ENCODE peak calls at places on chromosomes 13 and 19, in four cellular contexts. Q is colonic mucosa, U is prostate gland, G is A673. W is an unnamed sample. For H3K36me3 and H3K9me3, the result is how much of the 10 kb centered on the place peaks cover.

GRCh38 chr13:30835442-30835841 is 70.6 kb upstream of the MEDAG start:
- DNase-seq in U (peak), G (no peak), Q (peak), W (no peak)

GRCh38 chr19:28293685-28294084 is 919.3 kb downstream of the UQCRFS1 start:
- DNase-seq in Q (no peak), U (no peak), G (no peak), W (no peak)

GRCh38 chr19:3612901-3613741 is 6.4 kb upstream of the TBXA2R start:
- DNase-seq in U (no peak), Q (no peak), G (no peak), W (peak)

GRCh38 chr13:50133277-50133953 is 118.2 kb downstream of the KCNRG start:
- DNase-seq in G (no peak), Q (no peak), U (no peak), W (no peak)

GRCh38 chr19:30036154-30037129 is 94.4 kb downstream of the URI1 start:
- DNase-seq in U (no peak), G (no peak), Q (no peak), W (no peak)

GRCh38 chr19:4378886-4379285 is 21.5 kb downstream of the SH3GL1 start:
- DNase-seq in G (no peak), U (no peak), Q (no peak), W (no peak)

GRCh38 chr13:112752711-112753541 is 63.1 kb downstream of the ATP11A start:
- DNase-seq in Q (no peak), U (no peak), G (no peak), W (no peak)

GRCh38 chr13:68056816-68057710 is 826.9 kb upstream of the PCDH9 start:
- DNase-seq in G (no peak), U (no peak), Q (peak), W (no peak)

GRCh38 chr13:102401305-102401704 is 543 bp downstream of the FGF14 start:
- DNase-seq in U (no peak), G (no peak), Q (no peak), W (no peak)

GRCh38 chr13:102580552-102581169 is 16.1 kb upstream of the TPP2 start:
- DNase-seq in Q (peak), G (peak), U (peak), W (peak)

GRCh38 chr19:7971553-7972520 is 28.4 kb upstream of the TIMM44 start:
- DNase-seq in U (no peak), Q (no peak), G (no peak), W (no peak)

GRCh38 chr19:16066611-16067104 is 9.6 kb upstream of the TPM4 start:
- DNase-seq in Q (peak), U (peak), G (peak), W (peak)

GRCh38 chr19:28351761-28352160 is 861.2 kb downstream of the UQCRFS1 start:
- DNase-seq in G (no peak), Q (no peak), U (no peak), W (no peak)

GRCh38 chr19:18762125-18763023 is 28.7 kb downstream of the COMP start:
- DNase-seq in U (peak), G (no peak), Q (peak), W (peak)

GRCh38 chr13:45482571-45483173 is 17.9 kb downstream of the COG3 start:
- DNase-seq in U (no peak), Q (no peak), G (peak), W (no peak)

GRCh38 chr19:41932259-41933130 is 4.2 kb upstream of the ERFL start:
- DNase-seq in U (no peak), G (no peak), Q (no peak), W (no peak)

GRCh38 chr13:99470027-99470426 is 31.2 kb upstream of the TM9SF2 start:
- DNase-seq in Q (no peak), G (no peak), U (no peak), W (no peak)

GRCh38 chr13:109680930-109681329 is 105.5 kb downstream of the IRS2 start:
- DNase-seq in Q (no peak), U (no peak), G (no peak), W (no peak)

GRCh38 chr13:91292630-91293221 is 54.8 kb upstream of the MIR17HG start:
- DNase-seq in U (no peak), Q (no peak), G (no peak), W (no peak)

GRCh38 chr19:40416918-40417713 is 3.9 kb upstream of the PRX start:
- DNase-seq in Q (no peak), G (no peak), U (no peak), W (no peak)

GRCh38 chr19:5804516-5805464 is at the start of gene NRTN:
- DNase-seq in G (peak), Q (peak), U (no peak), W (peak)

GRCh38 chr13:27362064-27362751 is 62.2 kb upstream of the GTF3A start:
- DNase-seq in G (peak), U (peak), Q (peak), W (peak)

GRCh38 chr13:30364133-30364532 is 56.8 kb upstream of the KATNAL1 start:
- DNase-seq in G (no peak), U (no peak), Q (no peak), W (peak)

GRCh38 chr19:19900124-19900523 is 622 bp upstream of the ZNF93 start:
- DNase-seq in G (peak), U (no peak), Q (no peak), W (no peak)

GRCh38 chr13:45584816-45585215 is 30.7 kb downstream of the ERICH6B start:
- DNase-seq in Q (no peak), G (peak), U (no peak), W (peak)

DNA sequence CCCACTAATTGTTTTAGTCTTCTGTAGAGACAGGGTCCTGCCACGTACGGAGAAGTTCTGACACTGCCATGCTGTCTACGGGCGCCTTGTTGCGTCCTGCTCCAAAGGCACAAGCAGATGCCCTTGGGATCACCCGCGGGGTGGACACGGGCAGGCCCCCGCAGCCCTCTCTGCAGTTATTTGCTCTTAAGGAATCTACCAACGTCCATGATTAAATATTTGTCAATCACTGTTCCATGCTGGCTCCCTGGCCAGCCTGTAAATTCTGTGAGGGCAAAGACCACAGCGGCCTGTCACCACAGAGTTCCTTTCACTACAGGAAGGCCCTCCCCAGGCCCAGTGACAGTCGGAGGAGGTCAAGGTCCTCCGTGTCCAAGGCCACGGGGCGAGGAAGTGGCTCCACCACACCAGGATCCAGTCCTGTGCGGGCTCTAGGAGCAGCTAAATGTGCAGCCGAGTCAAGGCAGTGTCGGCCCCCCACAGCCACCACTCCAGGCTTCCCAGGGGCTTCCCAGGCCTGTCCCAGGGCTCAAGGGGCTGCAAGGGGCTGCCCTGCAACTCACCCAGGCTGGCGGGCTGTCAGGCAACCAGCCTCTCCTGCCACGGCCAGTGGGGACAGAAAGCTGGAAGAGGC is 2.1 kb downstream of the RNF126 start:
- DNase-seq in Q (peak), G (no peak), U (no peak), W (no peak)
- H3K36me3 ChIP-seq in Q (under half), G (under half), U (under half), W (under half)

GRCh38 chr19:38619361-38620174 is 580 bp downstream of the EIF3K start:
- DNase-seq in Q (no peak), G (no peak), U (no peak), W (no peak)
- TF ChIP-seq CTCF in Q (no peak), G (no peak), U (no peak), W (no peak)

GRCh38 chr19:47230921-47231214 is at the start of gene BBC3:
- DNase-seq in Q (no peak), G (no peak), U (no peak), W (no peak)

GRCh38 chr19:47228937-47229673 is 1.9 kb downstream of the BBC3 start:
- DNase-seq in G (no peak), U (no peak), Q (peak), W (peak)

GRCh38 chr19:47230122-47230920 is 678 bp downstream of the BBC3 start:
- DNase-seq in U (no peak), G (no peak), Q (peak), W (peak)

GRCh38 chr19:47228168-47228936 is 2.6 kb downstream of the BBC3 start:
- DNase-seq in U (no peak), G (no peak), Q (peak), W (peak)

GRCh38 chr19:47229674-47230121 is 1.3 kb downstream of the BBC3 start:
- DNase-seq in Q (peak), U (no peak), G (no peak), W (no peak)
- H3K9me3 ChIP-seq in Q (under half), U (under half), G (under half), W (under half)

DNA sequence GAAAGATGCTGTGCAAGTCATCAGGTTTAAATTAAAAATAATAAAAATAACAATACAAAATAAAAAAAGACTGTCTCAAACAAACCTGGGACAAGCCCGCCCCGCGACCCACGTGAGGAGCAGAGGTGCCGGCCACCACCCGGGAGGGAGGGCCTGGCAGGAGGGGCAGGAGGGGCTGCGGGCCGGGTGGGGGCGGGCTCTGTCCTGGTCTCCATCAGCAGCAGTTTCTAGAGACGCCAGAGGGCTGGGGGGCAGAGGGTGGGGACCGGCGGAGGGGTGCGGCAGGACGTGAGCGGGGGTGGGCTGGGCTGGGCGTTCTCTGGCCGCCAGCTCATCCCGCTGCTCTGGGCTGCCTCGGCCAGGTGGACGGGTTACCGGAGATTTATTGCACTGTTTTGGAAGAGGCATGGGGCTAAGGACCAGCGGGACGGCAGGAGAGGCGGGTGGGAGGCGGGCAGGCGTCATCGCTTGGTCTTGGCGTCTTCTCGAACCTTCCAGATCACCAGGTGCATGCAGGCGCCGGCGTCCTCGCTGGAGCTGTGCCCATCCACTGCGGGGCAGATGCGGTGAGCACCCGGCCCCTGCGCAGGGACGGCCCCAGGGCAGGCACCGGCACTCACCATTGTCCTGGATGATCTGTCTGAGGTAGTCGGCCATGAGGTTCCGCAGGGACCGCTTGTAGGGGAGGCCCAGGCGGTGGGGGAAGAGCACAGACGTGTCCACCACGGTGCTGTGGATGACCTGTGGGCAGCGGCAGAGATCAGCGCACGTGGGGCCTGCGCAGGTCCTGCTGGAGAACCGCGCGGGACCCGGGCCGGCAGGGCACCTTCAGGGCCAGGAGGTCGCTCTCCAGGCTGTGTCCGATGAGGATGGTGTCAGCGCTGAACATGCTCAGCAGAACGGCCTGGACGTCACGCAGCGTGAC is 3.8 kb upstream of the ATP8B3 start:
- DNase-seq in U (no peak), G (no peak), Q (no peak), W (no peak)
- H3K36me3 ChIP-seq in U (under half), G (under half), Q (under half), W (under half)

GRCh38 chr19:46784262-46785053 is 3.9 kb downstream of the SLC1A5 start:
- DNase-seq in Q (peak), U (peak), G (peak), W (peak)
- TF ChIP-seq CTCF in Q (no peak), U (peak), G (peak), W (peak)

GRCh38 chr19:52115526-52116053 is 20.0 kb upstream of the ZNF841 start:
- DNase-seq in U (no peak), G (no peak), Q (no peak), W (no peak)

GRCh38 chr19:52114691-52115090 is 19.1 kb upstream of the ZNF841 start:
- DNase-seq in U (no peak), G (no peak), Q (no peak), W (no peak)

DNA sequence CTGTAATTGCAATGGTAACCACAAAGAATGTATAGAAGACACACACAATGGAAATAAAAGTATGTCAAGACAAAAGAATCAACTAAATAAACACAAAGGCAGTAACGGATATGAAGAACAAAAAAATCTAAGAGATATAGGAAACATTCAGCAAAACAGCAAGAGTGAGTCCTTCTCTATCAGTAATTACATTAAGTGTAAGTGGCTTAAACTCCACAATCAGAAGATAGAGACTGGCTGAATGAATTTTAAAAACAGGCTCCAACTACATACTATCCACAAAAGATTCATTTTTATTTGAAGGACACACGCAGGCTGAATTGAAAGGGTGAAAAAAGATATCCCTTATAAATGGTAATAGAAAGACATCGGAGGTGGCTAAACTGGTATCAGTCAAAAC is 19.5 kb downstream of the ZNF616 start:
- DNase-seq in G (no peak), U (no peak), Q (no peak), W (no peak)
- H3K9me3 ChIP-seq in G (half or more), U (under half), Q (under half), W (under half)

DNA sequence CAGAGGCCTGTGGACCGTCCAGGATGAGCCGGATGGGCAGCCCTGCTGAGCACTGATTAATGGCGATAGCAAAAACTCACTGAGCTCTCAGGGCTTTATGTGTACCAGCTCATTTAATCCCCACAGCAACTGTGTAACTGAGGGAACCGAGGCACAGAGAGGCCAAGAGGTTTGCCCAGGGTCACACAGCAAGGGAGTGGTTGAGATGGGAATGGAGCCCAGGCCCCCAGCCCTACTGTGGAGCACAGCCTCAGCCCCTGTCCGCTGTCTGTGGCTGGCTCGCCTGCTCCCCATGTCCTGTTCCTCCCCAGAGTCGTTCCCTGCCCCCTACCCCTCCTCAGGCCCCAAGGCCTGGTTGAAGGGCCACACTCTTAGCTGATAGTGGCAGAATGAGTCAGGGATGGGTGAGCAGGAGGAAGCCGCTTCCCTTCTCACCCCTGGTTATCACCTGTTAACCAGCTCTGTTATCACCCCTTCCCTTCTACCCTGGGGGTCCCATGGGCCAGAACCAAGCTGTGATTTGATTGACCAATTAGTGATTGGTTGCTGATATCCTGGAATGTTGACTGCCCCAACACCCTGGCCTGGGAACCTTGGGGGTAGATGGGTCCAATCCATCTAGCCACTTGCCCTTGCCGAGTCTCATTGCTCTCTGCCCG is 21.2 kb downstream of the CAPN12 start:
- DNase-seq in Q (no peak), U (no peak), G (no peak), W (no peak)
- H3K36me3 ChIP-seq in Q (half or more), U (half or more), G (half or more), W (half or more)

GRCh38 chr13:33017410-33017929 is 1.2 kb downstream of the KL start:
- DNase-seq in U (no peak), G (peak), Q (peak), W (no peak)
- TF ChIP-seq CTCF in U (peak), G (peak), Q (peak), W (no peak)